ENCODE peak calls at places on chromosomes 2 and 18, in nine cellular contexts. L is spleen, R is astrocyte of the cerebellum, F is HFFc6, K is ovary, W is cardiac muscle cell, O is nephron progenitor cell, P is body of pancreas, A is prostate gland. E is an unnamed sample.

GRCh38 chr18:46567196-46567595 is 89.8 kb downstream of the LOXHD1 start:
- DNase-seq in L (no peak), R (no peak), F (no peak), K (no peak), W (peak), O (no peak), P (no peak), A (no peak), E (no peak)

GRCh38 chr2:36965751-36966369 is 476 bp downstream of the STRN start:
- DNase-seq in L (no peak), R (no peak), F (no peak), K (no peak), W (peak), O (peak), P (peak), A (peak), E (no peak)

GRCh38 chr2:206125914-206126313 is 33.3 kb downstream of the NDUFS1 start:
- DNase-seq in L (no peak), R (no peak), F (no peak), K (no peak), W (no peak), O (no peak), P (no peak), A (no peak), E (no peak)

GRCh38 chr2:109208071-109208950 is 79.3 kb downstream of the SH3RF3 start:
- DNase-seq in L (no peak), R (no peak), F (peak), K (no peak), W (no peak), O (no peak), P (no peak), A (no peak), E (peak)

GRCh38 chr2:30266705-30267104 is 35.4 kb downstream of the LBH start:
- DNase-seq in L (peak), R (no peak), F (no peak), K (no peak), W (no peak), O (no peak), P (no peak), A (no peak), E (no peak)

GRCh38 chr18:43587538-43588153 is 310.4 kb upstream of the SYT4 start:
- DNase-seq in L (no peak), R (peak), F (peak), K (no peak), W (peak), O (no peak), P (peak), A (no peak), E (peak)

GRCh38 chr2:149832256-149832655 is 244.7 kb upstream of the MMADHC start:
- DNase-seq in L (no peak), R (peak), F (no peak), K (no peak), W (no peak), O (no peak), P (no peak), A (no peak), E (no peak)

GRCh38 chr2:149901231-149901859 is 313.8 kb upstream of the MMADHC start:
- DNase-seq in L (no peak), R (no peak), F (no peak), K (no peak), W (no peak), O (no peak), P (no peak), A (no peak), E (no peak)

GRCh38 chr2:3617198-3617890 is 22.4 kb downstream of the COLEC11 start:
- DNase-seq in L (peak), R (no peak), F (no peak), K (no peak), W (no peak), O (no peak), P (no peak), A (no peak), E (no peak)

GRCh38 chr2:168758970-168759820 is 43.2 kb upstream of the NOSTRIN start:
- DNase-seq in L (no peak), R (peak), F (peak), K (no peak), W (peak), O (peak), P (peak), A (peak), E (peak)
- TF ChIP-seq CTCF in L (peak), R (peak), F (peak), K (peak), W (peak), O (peak), P (peak), A (peak), E (peak)

DNA sequence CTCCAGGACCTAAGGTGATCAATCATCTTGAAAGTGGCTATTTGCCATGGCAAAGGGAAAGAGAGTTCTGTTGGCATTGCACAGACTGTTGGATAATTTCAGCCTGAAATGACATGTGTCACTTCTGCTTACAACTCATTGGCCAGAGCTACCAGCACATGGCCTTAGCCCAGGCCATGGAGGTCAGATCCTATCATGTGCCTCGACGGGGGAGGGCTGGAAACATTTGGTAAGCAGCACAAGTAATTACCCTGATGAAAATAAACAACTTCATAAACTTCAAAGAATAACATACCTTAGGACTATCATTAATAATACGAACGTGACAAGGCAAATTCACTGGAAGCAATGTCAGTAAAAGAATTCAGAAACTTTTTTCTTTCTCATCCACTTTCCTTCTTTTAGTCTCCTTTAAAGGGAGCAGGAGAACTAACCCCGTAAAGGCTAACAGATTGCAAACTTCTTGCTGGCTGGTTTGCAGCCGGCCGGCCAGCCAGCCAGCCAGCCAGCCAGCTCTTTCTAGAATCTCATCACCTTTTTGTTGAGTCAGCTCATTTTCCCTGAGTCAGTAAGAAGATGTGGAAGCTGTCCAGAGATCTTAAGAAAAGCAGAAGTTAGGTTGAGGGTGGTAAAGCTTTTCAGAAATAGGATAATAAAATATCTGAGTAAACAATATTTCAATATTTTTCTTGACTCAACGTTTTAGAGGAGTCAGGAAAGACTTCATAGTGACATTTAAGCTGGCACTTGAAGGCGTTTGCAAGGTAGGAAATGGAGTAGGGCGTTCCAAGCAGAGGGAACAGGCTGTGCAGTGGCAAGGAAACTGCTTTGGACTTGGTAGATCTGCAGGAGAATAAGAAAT is 31.9 kb downstream of the CNRIP1 start:
- DNase-seq in L (no peak), R (peak), F (no peak), K (no peak), W (peak), O (no peak), P (peak), A (peak), E (peak)
- TF ChIP-seq CTCF in L (no peak), R (no peak), F (no peak), K (no peak), W (no peak), O (no peak), P (no peak), A (no peak), E (no peak)

GRCh38 chr18:52007109-52007508 is 332.9 kb upstream of the DCC start:
- DNase-seq in L (no peak), R (no peak), F (no peak), K (no peak), W (no peak), O (no peak), P (no peak), A (no peak), E (no peak)
- TF ChIP-seq CTCF in L (no peak), R (no peak), F (no peak), K (no peak), W (no peak), O (no peak), P (no peak), A (no peak), E (no peak)

DNA sequence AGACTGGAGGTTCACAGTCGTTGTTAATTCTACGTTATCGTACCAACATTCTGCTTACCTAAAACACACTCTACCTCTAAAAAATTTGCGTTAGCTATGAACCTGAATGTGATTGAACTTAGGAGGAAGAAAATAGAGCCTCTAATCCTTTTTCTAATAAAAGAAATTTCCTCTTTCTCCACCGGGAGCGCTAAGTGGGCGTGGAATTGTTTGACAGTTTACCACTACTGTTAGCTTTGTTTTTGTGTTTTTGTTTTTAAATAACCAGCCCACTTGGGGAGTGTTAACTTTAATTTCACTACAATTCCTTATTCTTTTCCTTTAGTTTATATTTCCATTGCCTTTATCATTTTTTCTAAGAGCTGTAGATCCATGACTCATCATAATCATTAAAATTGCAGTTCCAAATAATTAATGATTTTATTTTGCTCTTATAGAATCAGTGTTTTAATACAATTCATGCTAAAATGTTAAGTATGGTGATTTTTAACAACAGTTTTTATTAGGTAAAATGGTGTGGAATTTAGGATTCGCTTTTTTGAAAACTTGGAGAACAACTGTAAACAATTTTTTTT is 55.0 kb upstream of the ITM2C start:
- DNase-seq in L (no peak), R (no peak), F (no peak), K (no peak), W (no peak), O (no peak), P (no peak), A (no peak), E (no peak)
- TF ChIP-seq CTCF in L (no peak), R (peak), F (peak), K (no peak), W (peak), O (no peak), P (no peak), A (no peak), E (peak)

DNA sequence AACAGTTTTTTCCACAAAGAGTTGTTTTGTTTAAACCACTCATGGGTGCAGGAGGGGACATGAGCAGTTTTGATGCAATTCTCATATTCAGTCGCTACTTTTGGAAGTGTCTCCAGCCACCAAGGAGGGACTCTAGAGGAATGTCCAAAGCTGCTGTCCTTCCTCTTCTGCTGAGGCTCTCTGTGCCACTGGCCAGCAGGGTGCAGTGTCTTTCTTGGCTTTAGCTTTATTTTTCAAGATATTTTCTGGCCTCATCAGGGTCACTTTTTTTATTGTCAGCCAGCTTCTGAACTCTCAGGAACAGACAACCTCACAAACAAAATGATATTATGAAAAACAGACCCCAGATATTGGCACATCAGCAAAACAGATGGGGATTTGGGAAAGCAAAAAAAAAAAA is 289.3 kb upstream of the ZSWIM2 start:
- DNase-seq in L (no peak), R (peak), F (peak), K (peak), W (peak), O (peak), P (peak), A (no peak), E (no peak)
- TF ChIP-seq CTCF in L (peak), R (peak), F (peak), K (no peak), W (peak), O (peak), P (no peak), A (no peak), E (peak)

DNA sequence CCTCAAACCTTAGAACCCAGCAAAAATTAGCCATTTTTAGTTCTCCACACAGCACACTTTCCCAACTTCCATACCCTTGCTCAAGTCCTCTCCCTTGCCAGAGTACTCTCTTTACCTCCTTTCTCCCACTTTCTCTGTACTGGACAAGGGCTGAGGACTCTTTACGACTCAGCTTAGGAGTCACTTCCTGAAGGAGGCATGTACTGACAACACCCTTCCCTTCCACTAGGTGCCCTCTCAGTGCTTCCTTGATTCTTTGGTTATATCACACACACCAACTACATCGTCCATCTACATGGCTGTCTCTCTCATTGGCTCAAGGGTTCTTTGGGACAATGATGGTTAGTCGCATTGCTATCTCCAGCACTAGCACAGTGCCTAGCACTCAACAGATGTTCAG is 5.2 kb upstream of the C18orf63 start:
- DNase-seq in L (no peak), R (no peak), F (peak), K (no peak), W (no peak), O (no peak), P (peak), A (no peak), E (no peak)
- TF ChIP-seq CTCF in L (peak), R (peak), F (peak), K (no peak), W (peak), O (no peak), P (no peak), A (peak), E (peak)

E was measured in AG09319.